ENCODE peak calls at places on chromosomes 5 and 9, in nine cellular contexts. F, K, E, M, I, V, J, H and T are unnamed samples.
A peak's percentile ranks its signal among the peaks of the same experiment; 100 is the strongest.

GRCh38 chr5:134141346-134142050 is 27.0 kb downstream of the TCF7 start:
- DNase-seq in F (no peak), K (no peak), E (no peak), M (no peak), I (peak; percentile 13), V (no peak), J (no peak), H (no peak), T (peak; percentile 46)

GRCh38 chr9:89923961-89924504 is 319.2 kb downstream of the GADD45G start:
- DNase-seq in F (no peak), K (peak; percentile 6), E (no peak), M (peak; percentile 3), I (peak; percentile 3), V (peak; percentile 42), J (no peak), H (no peak), T (no peak)

GRCh38 chr5:39506216-39506615 is 81.4 kb upstream of the DAB2 start:
- DNase-seq in F (no peak), K (no peak), E (no peak), M (no peak), I (no peak), V (no peak), J (no peak), H (no peak), T (peak; percentile 79)

GRCh38 chr5:140881889-140882590 is at the start of gene PCDHA13:
- DNase-seq in F (peak; percentile 57), K (peak; percentile 66), E (no peak), M (no peak), I (peak; percentile 80), V (peak; percentile 48), J (no peak), H (no peak), T (peak; percentile 44)

GRCh38 chr5:3896098-3896497 is 300.5 kb downstream of the IRX1 start:
- DNase-seq in F (no peak), K (no peak), E (no peak), M (no peak), I (no peak), V (no peak), J (no peak), H (no peak), T (no peak)

GRCh38 chr5:114223866-114224265 is 138.0 kb upstream of the KCNN2 start:
- DNase-seq in F (peak; percentile 19), K (peak; percentile 78), E (peak; percentile 9), M (peak; percentile 56), I (peak; percentile 58), V (peak; percentile 7), J (peak; percentile 68), H (peak; percentile 22), T (peak; percentile 6)

GRCh38 chr9:2427016-2427891 is 194.3 kb upstream of the VLDLR start:
- DNase-seq in F (no peak), K (no peak), E (no peak), M (no peak), I (no peak), V (peak; percentile 40), J (no peak), H (no peak), T (peak; percentile 5)

GRCh38 chr9:130629443-130630090 is 34.8 kb upstream of the PRDM12 start:
- DNase-seq in F (no peak), K (peak; percentile 79), E (no peak), M (no peak), I (no peak), V (no peak), J (no peak), H (no peak), T (no peak)

GRCh38 chr5:37304888-37305287 is 55.7 kb upstream of the CPLANE1 start:
- DNase-seq in F (no peak), K (no peak), E (no peak), M (no peak), I (no peak), V (no peak), J (no peak), H (no peak), T (no peak)

GRCh38 chr5:149450199-149450598 is 71.1 kb upstream of the IL17B start:
- DNase-seq in F (no peak), K (no peak), E (no peak), M (no peak), I (no peak), V (no peak), J (no peak), H (no peak), T (peak; percentile 69)

GRCh38 chr9:95077053-95077765 is 240.3 kb downstream of the FANCC start:
- DNase-seq in F (no peak), K (no peak), E (no peak), M (no peak), I (no peak), V (no peak), J (no peak), H (no peak), T (no peak)

GRCh38 chr5:177412603-177413233 is 3.4 kb upstream of the F12 start:
- DNase-seq in F (no peak), K (no peak), E (no peak), M (no peak), I (no peak), V (no peak), J (peak; percentile 95), H (no peak), T (no peak)

GRCh38 chr5:175872287-175873089 is 1.1 kb downstream of the CPLX2 start:
- DNase-seq in F (peak; percentile 41), K (peak; percentile 65), E (peak; percentile 88), M (no peak), I (no peak), V (no peak), J (no peak), H (no peak), T (no peak)

GRCh38 chr5:173602423-173602822 is 14.0 kb downstream of the BOD1 start:
- DNase-seq in F (no peak), K (peak; percentile 50), E (no peak), M (no peak), I (no peak), V (peak; percentile 44), J (no peak), H (no peak), T (peak; percentile 61)

GRCh38 chr9:83041771-83042170 is 21.2 kb downstream of the RASEF start:
- DNase-seq in F (no peak), K (no peak), E (no peak), M (no peak), I (peak; percentile 79), V (no peak), J (no peak), H (no peak), T (no peak)

GRCh38 chr9:127336708-127337352 is 60.1 kb upstream of the SLC2A8 start:
- DNase-seq in F (no peak), K (no peak), E (no peak), M (no peak), I (peak; percentile 96), V (peak; percentile 84), J (no peak), H (peak; percentile 69), T (peak; percentile 97)
- TF ChIP-seq EZH2phosphoT487 in F (no peak), K (no peak), E (no peak), M (no peak), I (no peak), V (no peak), J (no peak), H (no peak), T (peak; percentile 23)

GRCh38 chr5:146302428-146302827 is 36.2 kb upstream of the POU4F3 start:
- DNase-seq in F (no peak), K (no peak), E (no peak), M (no peak), I (no peak), V (no peak), J (no peak), H (no peak), T (no peak)

GRCh38 chr5:146311278-146311677 is 27.4 kb upstream of the POU4F3 start:
- DNase-seq in F (no peak), K (no peak), E (no peak), M (no peak), I (no peak), V (no peak), J (no peak), H (no peak), T (no peak)

GRCh38 chr5:146313027-146313426 is 25.6 kb upstream of the POU4F3 start:
- DNase-seq in F (no peak), K (peak; percentile 23), E (no peak), M (no peak), I (no peak), V (no peak), J (peak; percentile 56), H (no peak), T (no peak)

GRCh38 chr5:146306838-146307237 is 31.8 kb upstream of the POU4F3 start:
- DNase-seq in F (no peak), K (no peak), E (no peak), M (no peak), I (peak; percentile 34), V (peak; percentile 4), J (no peak), H (no peak), T (no peak)

DNA sequence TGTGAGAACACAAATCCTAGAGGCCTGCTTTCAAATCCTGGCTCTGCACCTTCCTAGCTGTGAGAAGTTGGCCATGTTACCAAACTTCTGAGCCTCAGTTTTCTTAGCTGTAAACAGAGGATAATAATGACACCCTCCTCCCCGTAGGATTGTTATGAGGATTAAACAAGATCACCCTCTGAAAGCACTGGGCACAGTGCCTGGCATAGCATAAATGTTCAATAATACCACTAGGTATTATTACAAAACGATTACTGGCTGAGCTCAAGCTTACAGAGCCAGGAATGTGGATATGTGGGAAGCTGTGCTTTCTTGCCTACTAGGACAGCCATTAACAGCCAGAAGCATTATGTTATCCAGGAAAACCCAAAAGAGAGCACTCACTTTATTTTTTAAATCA is 30.8 kb upstream of the POU4F3 start:
- DNase-seq in F (no peak), K (no peak), E (no peak), M (no peak), I (no peak), V (no peak), J (no peak), H (no peak), T (no peak)
- TF ChIP-seq EZH2phosphoT487 in F (no peak), K (no peak), E (no peak), M (no peak), I (no peak), V (no peak), J (no peak), H (no peak), T (no peak)

GRCh38 chr9:6230037-6230778 is 14.6 kb downstream of the IL33 start:
- DNase-seq in F (no peak), K (no peak), E (no peak), M (no peak), I (peak; percentile 63), V (peak; percentile 24), J (no peak), H (no peak), T (peak; percentile 72)
- TF ChIP-seq EZH2phosphoT487 in F (no peak), K (no peak), E (no peak), M (no peak), I (no peak), V (no peak), J (no peak), H (no peak), T (no peak)

GRCh38 chr9:28212979-28213378 is 639.7 kb upstream of the C9orf72 start:
- DNase-seq in F (no peak), K (no peak), E (no peak), M (no peak), I (peak; percentile 91), V (peak; percentile 58), J (peak; percentile 68), H (peak; percentile 24), T (peak; percentile 74)

GRCh38 chr9:28206280-28206679 is 633.0 kb upstream of the C9orf72 start:
- DNase-seq in F (no peak), K (no peak), E (no peak), M (no peak), I (no peak), V (no peak), J (peak; percentile 20), H (no peak), T (no peak)

GRCh38 chr9:28203036-28203435 is 629.8 kb upstream of the C9orf72 start:
- DNase-seq in F (no peak), K (no peak), E (no peak), M (no peak), I (no peak), V (no peak), J (no peak), H (no peak), T (no peak)

GRCh38 chr9:28207657-28208056 is 634.4 kb upstream of the C9orf72 start:
- DNase-seq in F (no peak), K (no peak), E (no peak), M (no peak), I (no peak), V (no peak), J (peak; percentile 90), H (no peak), T (no peak)
- TF ChIP-seq EZH2phosphoT487 in F (no peak), K (no peak), E (no peak), M (no peak), I (no peak), V (no peak), J (no peak), H (no peak), T (no peak)